ENCODE peak calls at places on chromosomes 11 and 22, in five cellular contexts. A, G, V, C and H are unnamed samples.

GRCh38 chr11:120243221-120243620 is 3.3 kb downstream of the POU2F3 start:
- DNase-seq in G (no peak), A (no peak), C (no peak), V (no peak), H (no peak)

GRCh38 chr11:11163256-11163655 is 189.8 kb downstream of the CSNK2A3 start:
- DNase-seq in A (no peak), V (no peak), C (no peak), G (no peak), H (no peak)

GRCh38 chr22:31944700-31945477 is 554 bp downstream of the YWHAH start:
- DNase-seq in G (peak; percentile 65), V (peak; percentile 52), C (no peak), A (peak; percentile 75), H (peak; percentile 49)

GRCh38 chr11:8225589-8226036 is 38.1 kb downstream of the LMO1 start:
- DNase-seq in G (peak; percentile 67), V (peak; percentile 88), A (peak; percentile 86), C (peak; percentile 69), H (peak; percentile 73)

GRCh38 chr11:130042093-130042591 is 27.6 kb upstream of the APLP2 start:
- DNase-seq in V (no peak), G (no peak), C (peak; percentile 79), A (no peak), H (no peak)

GRCh38 chr11:45383229-45383628 is 97.1 kb upstream of the SYT13 start:
- DNase-seq in G (no peak), V (no peak), A (no peak), C (peak; percentile 61), H (no peak)

GRCh38 chr22:20267441-20268288 is 453 bp downstream of the RTN4R start:
- DNase-seq in G (no peak), A (no peak), V (peak; percentile 34), C (no peak), H (peak; percentile 69)

GRCh38 chr22:37043828-37044538 is 7.6 kb upstream of the KCTD17 start:
- DNase-seq in A (peak; percentile 71), G (peak; percentile 58), V (peak; percentile 71), C (peak; percentile 61), H (peak; percentile 88)

GRCh38 chr11:19646921-19647320 is 65.7 kb upstream of the NAV2 start:
- DNase-seq in V (no peak), C (peak; percentile 89), G (no peak), A (no peak), H (no peak)

GRCh38 chr11:34063061-34063795 is 11.7 kb downstream of the CAPRIN1 start:
- DNase-seq in G (no peak), C (no peak), A (no peak), V (no peak), H (no peak)

GRCh38 chr11:67345247-67345948 is 7.9 kb downstream of the POLD4 start:
- DNase-seq in A (no peak), V (no peak), G (no peak), C (no peak), H (no peak)

GRCh38 chr22:40250608-40251007 is 72.9 kb downstream of the TNRC6B start:
- DNase-seq in V (no peak), G (no peak), A (no peak), C (no peak), H (no peak)